ENCODE peak calls at places on chromosomes 16 and 17, in six cellular contexts. H is prostate gland, B is Peyer's patch, P is stomach, V is upper lobe of left lung, Z is testis. J is an unnamed sample.

GRCh38 chr17:30290696-30291570 is 811 bp downstream of the BLMH start:
- DNase-seq in Z (peak; percentile 75), H (peak; percentile 40), B (peak; percentile 66), V (peak; percentile 89), P (peak; percentile 50), J (peak; percentile 18)

GRCh38 chr17:19650826-19651225 is 2.3 kb downstream of the ALDH3A2 start:
- DNase-seq in B (no peak), H (no peak), Z (no peak), P (no peak), V (no peak), J (no peak)

GRCh38 chr16:85514601-85515318 is 98.4 kb upstream of the GSE1 start:
- DNase-seq in P (peak; percentile 77), H (peak; percentile 56), V (no peak), B (peak; percentile 69), Z (no peak), J (peak; percentile 57)

GRCh38 chr16:86038923-86039310 is 140.0 kb downstream of the IRF8 start:
- DNase-seq in Z (no peak), H (no peak), V (no peak), P (no peak), B (peak; percentile 42), J (no peak)

GRCh38 chr17:66541461-66542182 is 239.2 kb downstream of the PRKCA start:
- DNase-seq in B (no peak), H (no peak), V (no peak), Z (peak; percentile 30), P (no peak), J (no peak)

GRCh38 chr16:66696669-66697630 is at the start of gene CMTM4:
- DNase-seq in B (peak; percentile 90), V (peak; percentile 97), Z (peak; percentile 85), H (peak; percentile 86), P (peak; percentile 91), J (peak; percentile 85)

GRCh38 chr17:47949951-47950350 is 7.7 kb downstream of the PRR15L start:
- DNase-seq in B (no peak), Z (no peak), P (peak; percentile 86), V (no peak), H (no peak), J (no peak)

GRCh38 chr17:44614862-44615261 is 41.4 kb upstream of the MEIOC start:
- DNase-seq in P (no peak), Z (no peak), V (no peak), B (no peak), H (no peak), J (no peak)

GRCh38 chr17:72386619-72387237 is 265.9 kb downstream of the SOX9 start:
- DNase-seq in H (no peak), Z (no peak), P (no peak), B (no peak), V (no peak), J (no peak)

GRCh38 chr17:10119203-10120112 is 78.9 kb downstream of the GAS7 start:
- DNase-seq in Z (no peak), H (peak; percentile 95), P (peak; percentile 49), B (peak; percentile 66), V (no peak), J (peak; percentile 40)

GRCh38 chr17:7887038-7887481 is 1.5 kb upstream of the CHD3 start:
- DNase-seq in V (no peak), P (no peak), H (no peak), Z (no peak), B (no peak), J (no peak)

GRCh38 chr17:7886227-7887037 is 2.2 kb upstream of the CHD3 start:
- DNase-seq in H (peak; percentile 68), Z (peak; percentile 60), V (peak; percentile 86), P (peak; percentile 54), B (peak; percentile 64), J (no peak)

GRCh38 chr17:7888184-7888920 is at the start of gene CHD3:
- DNase-seq in H (peak; percentile 87), Z (no peak), P (peak; percentile 61), V (peak; percentile 86), B (peak; percentile 54), J (no peak)

GRCh38 chr17:7889166-7889584 is 586 bp downstream of the CHD3 start:
- DNase-seq in H (peak; percentile 96), V (peak; percentile 90), Z (peak; percentile 97), B (peak; percentile 92), P (peak; percentile 99), J (peak; percentile 97)

DNA sequence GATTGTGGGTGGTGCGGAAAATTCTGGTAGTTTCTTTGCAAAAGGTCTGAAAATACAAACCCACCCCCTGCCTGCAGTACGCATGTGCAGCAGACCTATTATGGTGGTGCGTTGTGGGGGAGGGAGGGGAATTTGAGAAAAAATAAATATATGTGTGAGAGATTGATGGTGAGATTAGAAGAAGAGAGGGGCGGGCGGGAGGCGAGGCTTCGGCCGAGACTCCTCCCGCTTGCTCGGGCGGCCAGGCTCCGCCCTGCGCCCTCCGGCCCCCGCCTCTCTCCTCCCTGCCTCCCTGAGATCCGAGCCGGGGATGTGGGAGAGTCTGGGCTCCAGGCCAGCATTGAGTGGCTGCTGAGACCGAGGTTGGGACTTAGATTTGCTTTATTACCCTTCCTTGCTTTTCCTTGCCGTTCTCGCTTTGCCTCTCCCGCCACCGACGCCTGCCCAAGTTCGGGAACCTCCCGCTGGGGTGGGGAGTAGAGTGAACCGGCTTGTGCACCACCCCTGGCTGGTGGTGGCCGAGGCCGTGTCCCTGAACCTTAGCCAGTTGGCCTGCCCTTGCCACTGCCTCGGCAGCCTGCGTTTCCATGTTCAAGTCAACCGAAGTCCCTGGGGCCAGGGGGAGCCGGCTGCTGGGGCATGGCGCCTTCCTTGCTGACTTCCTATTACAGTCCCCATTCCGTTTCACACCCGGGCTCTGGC is 956 bp upstream of the CHD3 start:
- DNase-seq in V (peak; percentile 95), B (peak; percentile 93), Z (peak; percentile 95), H (peak; percentile 97), P (peak; percentile 95), J (peak; percentile 65)
- TF ChIP-seq POLR2A in V (no peak), B (peak; percentile 16), Z (peak; percentile 0), H (peak; percentile 87), P (no peak), J (no peak)

DNA sequence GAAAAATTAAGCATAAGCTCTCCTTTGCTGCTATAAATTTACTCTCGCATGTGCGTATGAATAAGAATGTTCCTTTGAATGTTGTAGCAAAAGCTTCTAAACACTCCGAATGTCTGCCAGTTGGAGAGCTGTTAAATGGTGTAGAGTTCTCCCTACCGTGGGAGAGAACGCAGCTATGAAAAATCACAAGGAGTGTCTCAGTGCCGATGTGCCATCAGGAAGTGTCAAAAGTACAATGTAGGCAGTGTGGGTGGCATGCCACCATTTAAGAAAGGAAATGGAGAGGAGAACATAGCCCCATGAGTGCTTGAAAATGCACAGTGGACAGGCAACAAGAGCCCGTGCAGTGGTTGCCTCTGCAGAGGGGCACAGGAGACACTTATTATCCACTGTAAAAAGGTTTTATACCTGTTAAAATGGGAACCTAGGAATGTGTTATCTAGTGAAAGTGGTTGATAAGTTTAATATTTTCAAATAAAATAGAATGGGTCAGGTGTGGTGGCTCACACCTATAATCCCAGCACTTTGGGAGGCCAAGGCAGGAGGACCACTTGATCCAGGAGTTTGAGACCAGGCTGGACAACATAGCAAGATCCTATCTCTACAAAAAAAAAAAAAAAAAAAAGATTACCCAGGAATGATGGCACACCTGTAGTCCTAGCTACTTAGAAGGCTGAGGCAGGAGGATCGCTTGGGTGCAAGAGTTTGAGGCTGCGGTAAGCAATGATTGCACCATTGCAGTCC is 143.9 kb downstream of the SOCS1 start:
- DNase-seq in H (no peak), Z (no peak), B (no peak), V (no peak), P (no peak), J (no peak)
- H3K36me3 ChIP-seq in H (no peaks in the 10 kb centered on the region), Z (no peaks in the 10 kb centered on the region), B (no peaks in the 10 kb centered on the region), V (no peaks in the 10 kb centered on the region), P (no peaks in the 10 kb centered on the region), J (no peaks in the 10 kb centered on the region)

GRCh38 chr17:79094261-79094660 is 19.6 kb downstream of the ENGASE start:
- DNase-seq in H (no peak), Z (no peak), B (no peak), V (peak; percentile 74), P (no peak), J (no peak)

GRCh38 chr17:79091373-79091670 is 16.7 kb downstream of the ENGASE start:
- DNase-seq in B (no peak), V (peak; percentile 63), Z (no peak), H (no peak), P (no peak), J (no peak)

GRCh38 chr17:79093270-79093669 is 18.6 kb downstream of the ENGASE start:
- DNase-seq in H (no peak), Z (no peak), B (no peak), V (peak; percentile 45), P (no peak), J (no peak)

GRCh38 chr17:79090503-79091372 is 16.1 kb downstream of the ENGASE start:
- DNase-seq in P (no peak), Z (peak; percentile 48), V (peak; percentile 87), B (no peak), H (no peak), J (no peak)

GRCh38 chr17:79092567-79092966 is 17.9 kb downstream of the ENGASE start:
- DNase-seq in H (no peak), P (no peak), Z (no peak), B (no peak), V (no peak), J (no peak)
- H3K27ac ChIP-seq in H (no peak overlapping the region), P (no peak overlapping the region), Z (no peak overlapping the region), B (no peak overlapping the region), V (no peak overlapping the region), J (no peak overlapping the region)

DNA sequence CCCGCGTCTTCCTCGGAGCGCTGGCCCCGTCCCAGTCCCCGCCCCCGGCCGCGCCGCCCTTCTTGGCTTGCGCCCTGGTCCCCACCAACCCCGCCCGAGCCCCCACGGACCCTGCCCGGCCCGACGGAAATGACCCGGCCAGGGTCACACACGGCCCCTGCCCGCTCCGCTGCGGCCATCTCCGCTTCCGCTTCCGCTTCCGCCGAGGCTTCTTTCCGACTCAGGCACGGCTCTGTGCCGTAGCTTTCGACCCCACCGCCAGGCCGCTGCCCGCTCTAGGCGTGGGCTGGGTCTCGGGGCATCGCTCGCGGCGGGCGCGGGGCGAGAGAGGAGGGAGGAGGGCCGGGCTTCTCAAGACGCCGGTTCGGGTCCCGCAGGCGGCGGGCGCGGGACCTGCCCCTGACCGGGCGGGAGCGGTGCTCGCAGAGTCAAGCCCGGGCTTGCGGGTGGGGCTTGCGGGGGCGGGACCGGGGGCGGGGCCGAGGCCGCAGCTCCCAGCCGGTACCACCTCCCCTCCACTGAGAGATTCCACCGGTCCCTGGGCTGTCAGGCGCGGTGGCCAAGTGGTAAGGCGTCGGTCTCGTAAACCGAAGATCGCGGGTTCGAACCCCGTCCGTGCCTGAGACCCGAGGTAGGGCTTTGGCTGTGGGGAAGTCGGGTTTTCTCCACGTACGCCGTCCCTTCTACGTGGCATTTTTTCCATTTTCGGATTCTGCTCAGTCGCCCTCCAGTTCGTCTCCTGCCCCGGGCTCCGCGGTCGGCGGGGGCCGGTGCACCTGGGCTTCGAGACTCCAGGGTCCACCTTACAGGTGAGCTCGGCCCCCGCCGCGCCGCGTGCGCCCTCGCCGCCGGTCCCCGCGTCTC is 158.3 kb downstream of the RAB11FIP4 start:
- DNase-seq in P (peak; percentile 96), B (peak; percentile 96), H (peak; percentile 91), V (peak; percentile 98), Z (peak; percentile 94), J (peak; percentile 83)
- TF ChIP-seq POLR2A in P (no peak), B (peak; percentile 54), H (peak; percentile 64), V (no peak), Z (no peak), J (peak; percentile 72)

J was measured in gastrocnemius medialis.